ENCODE peak calls at places on chromosomes 12 and 14, in ten cellular contexts. N is H7; J is NCI-H1092; E is NCI-H2029; L is A549; B is sciatic nerve; U is activated CD4-positive, alpha-beta T cell treated with anti-CD3 and anti-CD28 coated beads, Interleukin-2, amount 50 U/mL, for 1 hour; Z is Caki2; Y is CD8-positive, alpha-beta memory T cell; X is stimulated activated CD4-positive, alpha-beta T cell treated with anti-CD3 and anti-CD28 coated beads, Interleukin-1b, Interleukin-23, amount 100 ng/mL, for 1 hour. K is an unnamed sample.

GRCh38 chr12:118073768-118074167 is 12.8 kb upstream of the WSB2 start:
- DNase-seq in Y (no peak), E (no peak), B (no peak), J (no peak), Z (no peak), N (peak; percentile 28), U (no peak), L (no peak), X (no peak), K (no peak)

GRCh38 chr14:75803768-75804167 is 142.7 kb downstream of the TTLL5 start:
- DNase-seq in X (no peak), J (no peak), B (no peak), N (no peak), U (no peak), L (no peak), Y (no peak), E (no peak), Z (no peak), K (no peak)

GRCh38 chr12:32650508-32650907 is 28.6 kb upstream of the DNM1L start:
- DNase-seq in J (no peak), X (no peak), N (no peak), Y (no peak), L (no peak), E (no peak), U (no peak), B (no peak), Z (no peak), K (no peak)

GRCh38 chr14:68612049-68612448 is 180.8 kb downstream of the ZFP36L1 start:
- DNase-seq in E (no peak), Y (no peak), U (no peak), B (no peak), L (no peak), X (no peak), Z (no peak), N (no peak), J (no peak), K (no peak)

GRCh38 chr14:102408729-102409128 is 46.0 kb downstream of the TECPR2 start:
- DNase-seq in B (no peak), U (no peak), X (no peak), E (peak; percentile 36), L (no peak), Z (no peak), N (no peak), J (no peak), Y (no peak), K (peak; percentile 76)

GRCh38 chr14:101226603-101227425 is 323.3 kb upstream of the RTL1 start:
- DNase-seq in E (no peak), L (no peak), Y (no peak), J (no peak), B (peak; percentile 53), U (no peak), Z (no peak), N (peak; percentile 26), X (no peak), K (no peak)

GRCh38 chr12:79421236-79421740 is 269.5 kb downstream of the PAWR start:
- DNase-seq in B (no peak), N (no peak), L (no peak), X (no peak), U (no peak), Z (no peak), Y (no peak), E (no peak), J (no peak), K (no peak)

GRCh38 chr14:100588671-100589070 is 1.5 kb upstream of the BEGAIN start:
- DNase-seq in J (no peak), X (no peak), B (peak; percentile 34), Y (no peak), E (no peak), L (no peak), N (no peak), U (no peak), Z (no peak), K (no peak)

GRCh38 chr14:33483110-33483509 is 467.8 kb downstream of the EGLN3 start:
- DNase-seq in X (no peak), U (no peak), L (no peak), N (no peak), J (no peak), B (no peak), Y (no peak), Z (no peak), E (no peak), K (no peak)

GRCh38 chr12:107610030-107610859 is 75.4 kb upstream of the PWP1 start:
- DNase-seq in E (peak; percentile 5), N (peak; percentile 88), U (no peak), L (peak; percentile 58), B (no peak), Z (no peak), Y (no peak), J (no peak), X (no peak), K (no peak)

GRCh38 chr14:63513756-63514155 is 29.4 kb downstream of the PPP2R5E start:
- DNase-seq in N (no peak), L (no peak), Z (no peak), X (no peak), Y (no peak), E (peak; percentile 20), J (no peak), B (no peak), U (no peak), K (no peak)

GRCh38 chr14:68249534-68250517 is 430.2 kb downstream of the RAD51B start:
- DNase-seq in N (no peak), E (no peak), Z (no peak), J (no peak), U (no peak), X (no peak), Y (no peak), B (no peak), L (no peak), K (no peak)

GRCh38 chr12:1279050-1279449 is 288.0 kb downstream of the ERC1 start:
- DNase-seq in N (no peak), X (no peak), U (no peak), Z (no peak), B (no peak), Y (no peak), J (no peak), L (no peak), E (no peak), K (no peak)

GRCh38 chr14:55754871-55755270 is 174.9 kb downstream of the KTN1 start:
- DNase-seq in N (no peak), J (no peak), L (no peak), Z (no peak), U (no peak), Y (no peak), E (no peak), X (no peak), B (no peak), K (no peak)

GRCh38 chr14:77185093-77185465 is 3.5 kb downstream of the TMEM63C start:
- DNase-seq in U (no peak), E (no peak), X (no peak), Y (no peak), L (no peak), J (no peak), N (no peak), B (no peak), Z (no peak), K (no peak)

GRCh38 chr12:112584266-112584722 is 165.5 kb downstream of the PTPN11 start:
- DNase-seq in U (no peak), B (no peak), Y (no peak), L (peak; percentile 49), J (no peak), N (peak; percentile 85), X (no peak), Z (peak; percentile 92), E (peak; percentile 56), K (no peak)

GRCh38 chr14:24196071-24197061 is 1.1 kb upstream of the TM9SF1 start:
- DNase-seq in Y (no peak), N (peak; percentile 56), J (no peak), U (no peak), E (no peak), L (no peak), B (no peak), Z (peak; percentile 23), X (no peak), K (no peak)

GRCh38 chr12:14367097-14367661 is 1.7 kb downstream of the ATF7IP start:
- DNase-seq in Z (peak; percentile 45), E (peak; percentile 42), J (no peak), N (no peak), L (no peak), Y (no peak), B (no peak), U (no peak), X (no peak), K (no peak)

GRCh38 chr12:15664491-15664890 is 124.7 kb downstream of the EPS8 start:
- DNase-seq in B (no peak), E (no peak), Z (peak; percentile 12), N (no peak), Y (no peak), U (no peak), X (no peak), J (no peak), L (peak; percentile 6), K (no peak)

GRCh38 chr12:113056631-113057488 is at the start of gene DTX1:
- DNase-seq in N (peak; percentile 89), Y (no peak), E (no peak), L (no peak), B (peak; percentile 71), Z (no peak), J (peak; percentile 32), X (no peak), U (peak; percentile 36), K (no peak)

GRCh38 chr12:89389755-89390661 is 37.7 kb upstream of the DUSP6 start:
- DNase-seq in L (no peak), N (no peak), E (no peak), Y (no peak), Z (peak; percentile 38), U (no peak), B (no peak), X (no peak), J (no peak), K (no peak)

GRCh38 chr12:1544991-1545700 is 49.2 kb downstream of the FBXL14 start:
- DNase-seq in Y (no peak), J (no peak), N (peak; percentile 54), U (no peak), X (no peak), B (no peak), L (no peak), Z (no peak), E (no peak), K (no peak)

K was measured in breast epithelium.